ENCODE peak calls at places on chromosomes 2 and 18, in nine cellular contexts. R, M, T, J, Y, U, V, W and X are unnamed samples.

GRCh38 chr2:140759431-140760156 is 1371.2 kb downstream of the LRP1B start:
- DNase-seq in R (no peak), M (no peak), T (peak), J (no peak), Y (no peak), U (no peak), V (peak), W (no peak), X (no peak)

GRCh38 chr18:13998571-13998970 is 83.2 kb upstream of the MC2R start:
- DNase-seq in R (no peak), M (no peak), T (no peak), J (no peak), Y (no peak), U (no peak), V (no peak), W (no peak), X (no peak)

GRCh38 chr18:35443434-35443833 is 54.3 kb downstream of the INO80C start:
- DNase-seq in R (no peak), M (no peak), T (no peak), J (no peak), Y (no peak), U (no peak), V (no peak), W (no peak), X (no peak)

GRCh38 chr2:171523969-171524401 is 1.7 kb downstream of the CYBRD1 start:
- DNase-seq in R (no peak), M (no peak), T (no peak), J (peak), Y (no peak), U (peak), V (no peak), W (no peak), X (no peak)

GRCh38 chr18:53551868-53552426 is 672.5 kb downstream of the MBD2 start:
- DNase-seq in R (no peak), M (no peak), T (no peak), J (no peak), Y (no peak), U (no peak), V (no peak), W (no peak), X (no peak)

GRCh38 chr2:113894156-113894743 is 4.4 kb downstream of the ACTR3 start:
- DNase-seq in R (no peak), M (no peak), T (no peak), J (peak), Y (peak), U (peak), V (no peak), W (no peak), X (no peak)

GRCh38 chr2:165889761-165890242 is 63.8 kb downstream of the TTC21B start:
- DNase-seq in R (no peak), M (no peak), T (no peak), J (no peak), Y (no peak), U (no peak), V (no peak), W (no peak), X (no peak)

GRCh38 chr2:193011870-193012269 is 817.1 kb upstream of the TMEFF2 start:
- DNase-seq in R (no peak), M (no peak), T (no peak), J (no peak), Y (no peak), U (no peak), V (no peak), W (no peak), X (no peak)

GRCh38 chr18:59916746-59917145 is 16.9 kb downstream of the PMAIP1 start:
- DNase-seq in R (no peak), M (no peak), T (no peak), J (no peak), Y (no peak), U (no peak), V (no peak), W (no peak), X (no peak)

GRCh38 chr2:8575011-8575750 is 106.7 kb upstream of the ID2 start:
- DNase-seq in R (no peak), M (no peak), T (no peak), J (peak), Y (no peak), U (no peak), V (no peak), W (no peak), X (no peak)

GRCh38 chr18:58004317-58004716 is 39.7 kb upstream of the NEDD4L start:
- DNase-seq in R (no peak), M (no peak), T (no peak), J (peak), Y (no peak), U (peak), V (no peak), W (no peak), X (no peak)

GRCh38 chr2:178333851-178334250 is 117.1 kb downstream of the PRKRA start:
- DNase-seq in R (no peak), M (no peak), T (no peak), J (no peak), Y (no peak), U (no peak), V (no peak), W (no peak), X (no peak)

GRCh38 chr2:233414273-233414654 is 60.0 kb downstream of the DGKD start:
- DNase-seq in R (peak), M (no peak), T (no peak), J (peak), Y (no peak), U (peak), V (no peak), W (no peak), X (no peak)

GRCh38 chr2:147045113-147045512 is 799.7 kb upstream of the ACVR2A start:
- DNase-seq in R (peak), M (peak), T (peak), J (peak), Y (no peak), U (peak), V (peak), W (no peak), X (peak)

GRCh38 chr18:56402872-56403516 is 235.4 kb downstream of the TXNL1 start:
- DNase-seq in R (peak), M (no peak), T (no peak), J (peak), Y (peak), U (peak), V (no peak), W (no peak), X (no peak)

GRCh38 chr2:75055820-75056675 is 97.6 kb downstream of the POLE4 start:
- DNase-seq in R (no peak), M (no peak), T (no peak), J (peak), Y (no peak), U (peak), V (no peak), W (no peak), X (no peak)

GRCh38 chr2:27707462-27708256 is 44.0 kb downstream of the SLC4A1AP start:
- DNase-seq in R (no peak), M (no peak), T (no peak), J (no peak), Y (no peak), U (no peak), V (no peak), W (no peak), X (no peak)

GRCh38 chr2:132597831-132598230 is 72.2 kb downstream of the LYPD1 start:
- DNase-seq in R (no peak), M (no peak), T (no peak), J (no peak), Y (no peak), U (no peak), V (no peak), W (no peak), X (no peak)

GRCh38 chr2:205405752-205406151 is 276.5 kb upstream of the NRP2 start:
- DNase-seq in R (no peak), M (no peak), T (no peak), J (peak), Y (peak), U (peak), V (no peak), W (no peak), X (no peak)

GRCh38 chr18:34647251-34647650 is 62.8 kb upstream of the DTNA start:
- DNase-seq in R (no peak), M (no peak), T (no peak), J (no peak), Y (no peak), U (no peak), V (no peak), W (no peak), X (no peak)

GRCh38 chr2:168186452-168186851 is 60.9 kb downstream of the STK39 start:
- DNase-seq in R (no peak), M (no peak), T (no peak), J (no peak), Y (no peak), U (no peak), V (no peak), W (no peak), X (no peak)

GRCh38 chr2:200342235-200342634 is 35.7 kb downstream of the SPATS2L start:
- DNase-seq in R (no peak), M (no peak), T (no peak), J (no peak), Y (no peak), U (no peak), V (no peak), W (no peak), X (no peak)

GRCh38 chr18:42045346-42045745 is 90.3 kb downstream of the PIK3C3 start:
- DNase-seq in R (no peak), M (no peak), T (no peak), J (peak), Y (no peak), U (no peak), V (no peak), W (no peak), X (no peak)

GRCh38 chr2:137437386-137437785 is 526.9 kb upstream of the HNMT start:
- DNase-seq in R (no peak), M (no peak), T (no peak), J (no peak), Y (no peak), U (peak), V (no peak), W (no peak), X (no peak)

GRCh38 chr2:239156516-239157265 is 244.1 kb downstream of the HDAC4 start:
- DNase-seq in R (peak), M (no peak), T (no peak), J (no peak), Y (no peak), U (no peak), V (no peak), W (no peak), X (no peak)

GRCh38 chr2:164692114-164692513 is 70.8 kb upstream of the GRB14 start:
- DNase-seq in R (no peak), M (no peak), T (no peak), J (no peak), Y (no peak), U (peak), V (no peak), W (no peak), X (no peak)

GRCh38 chr2:217160103-217160502 is 300.2 kb upstream of the TNP1 start:
- DNase-seq in R (no peak), M (no peak), T (no peak), J (peak), Y (no peak), U (no peak), V (no peak), W (no peak), X (no peak)

GRCh38 chr18:10563886-10564285 is 38.1 kb downstream of the NAPG start:
- DNase-seq in R (no peak), M (no peak), T (no peak), J (no peak), Y (no peak), U (no peak), V (no peak), W (no peak), X (no peak)

GRCh38 chr2:162710282-162710891 is 128.2 kb downstream of the KCNH7 start:
- DNase-seq in R (no peak), M (no peak), T (no peak), J (no peak), Y (no peak), U (no peak), V (peak), W (no peak), X (no peak)

GRCh38 chr2:125450092-125450491 is 1205.9 kb upstream of the GYPC start:
- DNase-seq in R (no peak), M (no peak), T (no peak), J (no peak), Y (no peak), U (no peak), V (no peak), W (no peak), X (no peak)

GRCh38 chr18:35432565-35433001 is 55.4 kb upstream of the ZNF396 start:
- DNase-seq in R (no peak), M (no peak), T (no peak), J (no peak), Y (peak), U (peak), V (no peak), W (no peak), X (no peak)

GRCh38 chr2:195561205-195562032 is 95.6 kb upstream of the SLC39A10 start:
- DNase-seq in R (no peak), M (no peak), T (no peak), J (peak), Y (peak), U (peak), V (no peak), W (no peak), X (no peak)